ENCODE peak calls at places on chromosomes 7 and 10, in four cellular contexts. Q, H, G and P are unnamed samples.

GRCh38 chr10:72720814-72721665 is 29.1 kb downstream of the MCU start:
- DNase-seq in Q (no peak), H (no peak), G (no peak), P (no peak)

GRCh38 chr7:27165655-27166474 is 528 bp upstream of the HOXA9 start:
- DNase-seq in Q (no peak), H (no peak), G (no peak), P (peak)

GRCh38 chr10:119365773-119366640 is 158.6 kb downstream of the GRK5 start:
- DNase-seq in Q (no peak), H (no peak), G (no peak), P (no peak)

GRCh38 chr7:50209461-50210161 is 94.9 kb upstream of the IKZF1 start:
- DNase-seq in Q (no peak), H (no peak), G (no peak), P (no peak)

GRCh38 chr10:44986670-44987069 is 8.1 kb upstream of the DEPP1 start:
- DNase-seq in Q (no peak), H (no peak), G (no peak), P (no peak)

GRCh38 chr7:144391823-144392255 is 11.7 kb downstream of the NOBOX start:
- DNase-seq in Q (peak), H (peak), G (peak), P (no peak)

GRCh38 chr7:45145881-45146280 is 11.7 kb upstream of the RAMP3 start:
- DNase-seq in Q (no peak), H (no peak), G (no peak), P (no peak)

GRCh38 chr10:80454526-80455460 is 683 bp downstream of the TSPAN14 start:
- DNase-seq in Q (peak), H (no peak), G (no peak), P (peak)

GRCh38 chr10:12975266-12975665 is 26.2 kb downstream of the CCDC3 start:
- DNase-seq in Q (no peak), H (no peak), G (no peak), P (no peak)

GRCh38 chr7:146961617-146962016 is 845.0 kb downstream of the CNTNAP2 start:
- DNase-seq in Q (no peak), H (peak), G (no peak), P (no peak)

GRCh38 chr7:47513741-47514241 is 68.1 kb downstream of the TNS3 start:
- DNase-seq in Q (no peak), H (peak), G (no peak), P (no peak)

GRCh38 chr7:136617176-136617575 is 251.3 kb upstream of the CHRM2 start:
- DNase-seq in Q (no peak), H (no peak), G (no peak), P (no peak)

GRCh38 chr10:4068255-4069028 is 283.4 kb upstream of the KLF6 start:
- DNase-seq in Q (no peak), H (no peak), G (no peak), P (no peak)

GRCh38 chr7:95547356-95547755 is 49.0 kb downstream of the PDK4 start:
- DNase-seq in Q (no peak), H (peak), G (no peak), P (no peak)

GRCh38 chr10:14659626-14660196 is 115.0 kb downstream of the FAM107B start:
- DNase-seq in Q (peak), H (no peak), G (no peak), P (no peak)

GRCh38 chr7:23685770-23686169 is 5.8 kb downstream of the FAM221A start:
- DNase-seq in Q (no peak), H (peak), G (no peak), P (no peak)

GRCh38 chr10:23390809-23391208 is 46.2 kb upstream of the C10orf67 start:
- DNase-seq in Q (no peak), H (no peak), G (no peak), P (no peak)

GRCh38 chr10:91137011-91137643 is 83.3 kb upstream of the PCGF5 start:
- DNase-seq in Q (no peak), H (no peak), G (no peak), P (no peak)

GRCh38 chr7:150404785-150405583 is 25.9 kb downstream of the ZNF775 start:
- DNase-seq in Q (peak), H (peak), G (peak), P (peak)

GRCh38 chr10:17643339-17643754 is 604 bp upstream of the STAM start:
- DNase-seq in Q (no peak), H (peak), G (no peak), P (peak)

GRCh38 chr10:112695539-112695938 is 248.5 kb downstream of the VTI1A start:
- DNase-seq in Q (no peak), H (no peak), G (no peak), P (no peak)

GRCh38 chr7:25998499-25998898 is 153.5 kb upstream of the NFE2L3 start:
- DNase-seq in Q (no peak), H (no peak), G (no peak), P (no peak)

GRCh38 chr10:59625842-59626522 is 83.7 kb downstream of the SLC16A9 start:
- DNase-seq in Q (peak), H (peak), G (peak), P (no peak)

GRCh38 chr10:121965996-121966395 is 9.0 kb downstream of the NSMCE4A start:
- DNase-seq in Q (no peak), H (no peak), G (no peak), P (no peak)

GRCh38 chr7:150949564-150949963 is 28.6 kb downstream of the KCNH2 start:
- DNase-seq in Q (no peak), H (no peak), G (no peak), P (no peak)

GRCh38 chr10:1284076-1284475 is 227.9 kb downstream of the WDR37 start:
- DNase-seq in Q (no peak), H (no peak), G (no peak), P (no peak)

GRCh38 chr7:93851536-93851935 is 39.0 kb downstream of the TFPI2 start:
- DNase-seq in Q (no peak), H (peak), G (no peak), P (no peak)

GRCh38 chr10:50224330-50224952 is 26.9 kb downstream of the ASAH2 start:
- DNase-seq in Q (peak), H (peak), G (no peak), P (no peak)

GRCh38 chr7:81687062-81687461 is 82.8 kb downstream of the HGF start:
- DNase-seq in Q (no peak), H (no peak), G (no peak), P (no peak)

GRCh38 chr7:125020801-125021200 is 91.2 kb upstream of the POT1 start:
- DNase-seq in Q (no peak), H (no peak), G (no peak), P (no peak)

GRCh38 chr10:7181416-7181815 is 229.4 kb downstream of the SFMBT2 start:
- DNase-seq in Q (no peak), H (no peak), G (no peak), P (no peak)

GRCh38 chr7:95105627-95106026 is 198.2 kb downstream of the PPP1R9A start:
- DNase-seq in Q (no peak), H (no peak), G (no peak), P (no peak)

GRCh38 chr10:97914171-97914836 is 64.7 kb downstream of the GOLGA7B start:
- DNase-seq in Q (no peak), H (no peak), G (no peak), P (no peak)

GRCh38 chr7:85405016-85405415 is 218.2 kb upstream of the SEMA3D start:
- DNase-seq in Q (no peak), H (peak), G (no peak), P (no peak)

GRCh38 chr10:101875068-101875688 is 31.6 kb upstream of the KCNIP2 start:
- DNase-seq in Q (no peak), H (no peak), G (no peak), P (no peak)

GRCh38 chr7:38311329-38311937 is 38.0 kb upstream of the TARP start:
- DNase-seq in Q (peak), H (no peak), G (no peak), P (no peak)

GRCh38 chr10:71819479-71819878 is 31.6 kb downstream of the PSAP start:
- DNase-seq in Q (no peak), H (no peak), G (no peak), P (no peak)

GRCh38 chr10:84193846-84194423 is 402 bp upstream of the CDHR1 start:
- DNase-seq in Q (no peak), H (peak), G (no peak), P (no peak)

DNA sequence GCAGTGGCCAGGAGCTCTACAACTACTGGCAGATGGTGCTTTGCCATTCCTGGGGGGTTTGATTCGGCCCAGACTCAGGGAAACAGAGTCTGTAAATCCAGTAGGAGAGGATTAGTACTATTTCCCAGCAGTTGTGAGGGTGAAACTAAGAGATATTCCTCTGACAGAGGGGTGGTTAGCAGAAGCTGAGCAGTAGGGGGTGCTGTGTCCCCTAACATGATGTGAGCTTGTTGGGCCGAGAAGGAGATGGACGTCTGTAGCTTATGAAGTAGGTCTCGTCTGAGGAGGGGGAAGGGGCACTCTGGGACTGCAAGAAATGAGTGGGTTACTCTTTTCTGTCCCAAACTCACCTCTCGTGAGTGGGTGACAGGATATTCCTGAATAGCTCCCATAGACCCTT is 179.2 kb upstream of the MBL2 start:
- DNase-seq in Q (peak), H (peak), G (no peak), P (no peak)
- TF ChIP-seq CTCF in Q (peak), H (peak), G (no peak), P (no peak)

GRCh38 chr7:52592698-52593097 is 442.7 kb upstream of the POM121L12 start:
- DNase-seq in Q (no peak), H (no peak), G (no peak), P (no peak)
- TF ChIP-seq CTCF in Q (no peak), H (no peak), G (no peak), P (no peak)

GRCh38 chr7:133164444-133164843 is 82.6 kb upstream of the CHCHD3 start:
- DNase-seq in Q (no peak), H (no peak), G (no peak), P (no peak)
- TF ChIP-seq CTCF in Q (no peak), H (no peak), G (no peak), P (no peak)

DNA sequence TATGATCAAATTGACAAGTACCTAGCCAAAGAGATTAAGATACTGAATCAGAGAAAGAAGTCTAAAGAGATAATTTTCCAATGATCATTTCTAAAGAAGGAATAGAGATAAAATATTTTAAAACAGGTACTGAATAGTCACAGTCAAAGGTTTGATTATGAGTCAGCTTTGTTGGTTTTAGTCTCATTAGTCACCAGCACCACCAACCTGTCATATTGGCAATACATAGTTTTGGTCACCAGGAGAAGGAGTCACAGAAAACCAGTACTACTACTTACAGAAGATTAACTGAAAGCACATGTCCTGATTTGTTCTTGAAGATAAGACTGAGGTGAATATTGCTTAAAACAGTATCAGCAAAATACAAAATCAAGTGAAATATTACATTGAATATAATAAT is 34.6 kb downstream of the ZEB1 start:
- DNase-seq in Q (peak), H (peak), G (peak), P (no peak)
- TF ChIP-seq CTCF in Q (no peak), H (peak), G (peak), P (no peak)

GRCh38 chr7:2248984-2249694 is 7.1 kb downstream of the NUDT1 start:
- DNase-seq in Q (peak), H (peak), G (no peak), P (no peak)
- TF ChIP-seq CTCF in Q (no peak), H (peak), G (no peak), P (no peak)

GRCh38 chr10:131311661-131312260 is at the start of gene TCERG1L:
- DNase-seq in Q (peak), H (no peak), G (no peak), P (no peak)

GRCh38 chr10:131310904-131311660 is 439 bp downstream of the TCERG1L start:
- DNase-seq in Q (no peak), H (no peak), G (no peak), P (no peak)

GRCh38 chr10:131313377-131313776 is 1.9 kb upstream of the TCERG1L start:
- DNase-seq in Q (no peak), H (no peak), G (no peak), P (no peak)

GRCh38 chr10:131312261-131312801 is 810 bp upstream of the TCERG1L start:
- DNase-seq in Q (no peak), H (no peak), G (no peak), P (no peak)

GRCh38 chr10:131310054-131310903 is 1.2 kb downstream of the TCERG1L start:
- DNase-seq in Q (no peak), H (peak), G (no peak), P (no peak)
- TF ChIP-seq CTCF in Q (no peak), H (peak), G (peak), P (no peak)

GRCh38 chr10:47116445-47116844 is 183.6 kb upstream of the GDF10 start:
- DNase-seq in Q (no peak), H (no peak), G (no peak), P (no peak)

GRCh38 chr10:47114680-47115186 is 185.3 kb upstream of the GDF10 start:
- DNase-seq in Q (no peak), H (no peak), G (no peak), P (no peak)

GRCh38 chr10:47112612-47113011 is 187.4 kb upstream of the GDF10 start:
- DNase-seq in Q (no peak), H (no peak), G (no peak), P (no peak)

GRCh38 chr10:47115322-47115721 is 184.7 kb upstream of the GDF10 start:
- DNase-seq in Q (no peak), H (no peak), G (no peak), P (no peak)

GRCh38 chr10:47113907-47114500 is 186.0 kb upstream of the GDF10 start:
- DNase-seq in Q (no peak), H (no peak), G (no peak), P (no peak)
- TF ChIP-seq CTCF in Q (no peak), H (no peak), G (no peak), P (no peak)